ENCODE peak calls at places on chromosomes 4 and X, in ten cellular contexts. E is body of pancreas, D is Peyer's patch, Z is A549, F is HCT116, G is NB4, H is heart left ventricle, R is IMR-90, U is lower leg skin, B is HepG2. W is an unnamed sample.

GRCh38 chrX:41909068-41909467 is 14.3 kb downstream of the CASK start:
- DNase-seq in R (no peak), U (no peak), Z (no peak), B (no peak), E (no peak), G (no peak), D (peak), F (no peak), H (no peak), W (no peak)

GRCh38 chr4:107183155-107183774 is 147.2 kb upstream of the DKK2 start:
- DNase-seq in F (peak), Z (peak), H (no peak), D (peak), B (peak), U (no peak), E (peak), G (peak), R (peak), W (no peak)

GRCh38 chrX:129593137-129593536 is 53.1 kb downstream of the OCRL start:
- DNase-seq in R (peak), H (no peak), U (no peak), E (no peak), F (no peak), D (no peak), Z (no peak), B (no peak), G (no peak), W (no peak)

GRCh38 chrX:151151668-151152267 is 24.6 kb upstream of the GPR50 start:
- DNase-seq in U (no peak), G (peak), R (peak), D (peak), H (no peak), E (peak), B (peak), Z (peak), F (peak), W (no peak)

GRCh38 chr4:157808796-157809408 is 363.9 kb downstream of the GASK1B start:
- DNase-seq in Z (no peak), U (no peak), G (no peak), D (no peak), F (no peak), B (no peak), E (no peak), H (no peak), R (no peak), W (no peak)

GRCh38 chrX:148298737-148299136 is 201.7 kb upstream of the AFF2 start:
- DNase-seq in U (no peak), Z (no peak), E (no peak), D (no peak), B (no peak), H (no peak), G (peak), F (no peak), R (no peak), W (no peak)

GRCh38 chr4:111510535-111510934 is 634.7 kb upstream of the FAM241A start:
- DNase-seq in U (no peak), B (no peak), F (no peak), Z (no peak), R (peak), G (no peak), E (no peak), D (no peak), H (no peak), W (no peak)

GRCh38 chr4:77007358-77008230 is 58.0 kb downstream of the SEPTIN11 start:
- DNase-seq in B (no peak), D (no peak), G (no peak), Z (no peak), H (peak), R (peak), E (peak), U (no peak), F (no peak), W (no peak)

GRCh38 chr4:7326306-7326692 is 108.4 kb downstream of the PSAPL1 start:
- DNase-seq in U (no peak), Z (no peak), D (no peak), F (no peak), R (no peak), B (no peak), H (peak), E (no peak), G (no peak), W (no peak)

GRCh38 chr4:169079942-169080827 is 70.1 kb upstream of the CBR4 start:
- DNase-seq in U (peak), F (no peak), D (peak), Z (no peak), B (peak), E (peak), G (peak), R (peak), H (peak), W (no peak)

GRCh38 chrX:48891402-48892288 is 5.9 kb downstream of the TIMM17B start:
- DNase-seq in H (peak), F (peak), R (peak), G (peak), B (peak), U (peak), Z (peak), D (peak), E (peak), W (peak)

GRCh38 chr4:181582595-181582994 is 660.6 kb upstream of the TENM3 start:
- DNase-seq in Z (no peak), E (no peak), F (no peak), D (no peak), G (peak), H (no peak), B (no peak), R (no peak), U (no peak), W (no peak)

GRCh38 chr4:20337261-20337664 is 85.6 kb downstream of the SLIT2 start:
- DNase-seq in F (no peak), D (no peak), R (peak), Z (no peak), H (no peak), U (no peak), G (peak), E (no peak), B (no peak), W (no peak)

GRCh38 chr4:121219222-121219621 is 55.1 kb upstream of the TNIP3 start:
- DNase-seq in R (peak), F (no peak), H (no peak), Z (no peak), D (no peak), B (no peak), E (no peak), G (no peak), U (no peak), W (no peak)

GRCh38 chr4:75820197-75820596 is 82.1 kb downstream of the PPEF2 start:
- DNase-seq in H (no peak), E (no peak), R (no peak), B (no peak), F (no peak), G (no peak), D (no peak), U (no peak), Z (no peak), W (no peak)

GRCh38 chr4:5969777-5970176 is 48.5 kb downstream of the C4orf50 start:
- DNase-seq in Z (no peak), G (no peak), F (no peak), B (no peak), H (no peak), E (no peak), U (peak), D (no peak), R (no peak), W (no peak)

GRCh38 chr4:7414046-7414445 is 20.7 kb downstream of the PSAPL1 start:
- DNase-seq in E (no peak), H (no peak), Z (no peak), R (no peak), B (no peak), D (peak), G (no peak), F (no peak), U (no peak), W (no peak)

DNA sequence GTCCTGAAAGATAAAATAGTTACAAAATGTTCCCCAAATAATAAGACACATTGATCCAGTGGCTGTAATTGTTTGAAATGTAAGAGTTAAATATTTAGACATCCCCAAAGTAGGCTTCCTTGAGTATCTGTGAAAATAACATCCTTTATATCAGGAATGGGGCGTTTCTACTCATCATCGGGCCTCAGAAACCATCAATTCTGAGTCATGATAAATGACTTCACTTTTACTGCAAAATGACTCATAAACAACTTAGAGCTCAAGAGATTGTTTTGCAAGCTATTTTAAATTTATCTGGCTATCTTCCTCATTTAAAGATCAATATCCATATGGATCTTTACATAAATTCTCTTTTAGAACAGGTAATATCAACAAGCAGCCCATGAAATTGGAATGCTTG is 369.4 kb upstream of the CNKSR2 start:
- DNase-seq in Z (peak), E (no peak), H (no peak), U (no peak), R (no peak), B (no peak), D (no peak), G (no peak), F (no peak), W (no peak)
- TF ChIP-seq POLR2A in Z (no peak), E (no peak), H (no peak), U (no peak), R (no peak), B (no peak), D (no peak), G (no peak), F (no peak), W (no peak)

GRCh38 chr4:56530269-56531148 is 24.9 kb downstream of the ARL9 start:
- DNase-seq in F (peak), U (peak), D (peak), E (peak), H (peak), Z (peak), R (peak), G (peak), B (peak), W (peak)
- TF ChIP-seq POLR2A in F (no peak), U (no peak), D (no peak), E (no peak), H (no peak), Z (peak), R (peak), G (no peak), B (no peak), W (no peak)

DNA sequence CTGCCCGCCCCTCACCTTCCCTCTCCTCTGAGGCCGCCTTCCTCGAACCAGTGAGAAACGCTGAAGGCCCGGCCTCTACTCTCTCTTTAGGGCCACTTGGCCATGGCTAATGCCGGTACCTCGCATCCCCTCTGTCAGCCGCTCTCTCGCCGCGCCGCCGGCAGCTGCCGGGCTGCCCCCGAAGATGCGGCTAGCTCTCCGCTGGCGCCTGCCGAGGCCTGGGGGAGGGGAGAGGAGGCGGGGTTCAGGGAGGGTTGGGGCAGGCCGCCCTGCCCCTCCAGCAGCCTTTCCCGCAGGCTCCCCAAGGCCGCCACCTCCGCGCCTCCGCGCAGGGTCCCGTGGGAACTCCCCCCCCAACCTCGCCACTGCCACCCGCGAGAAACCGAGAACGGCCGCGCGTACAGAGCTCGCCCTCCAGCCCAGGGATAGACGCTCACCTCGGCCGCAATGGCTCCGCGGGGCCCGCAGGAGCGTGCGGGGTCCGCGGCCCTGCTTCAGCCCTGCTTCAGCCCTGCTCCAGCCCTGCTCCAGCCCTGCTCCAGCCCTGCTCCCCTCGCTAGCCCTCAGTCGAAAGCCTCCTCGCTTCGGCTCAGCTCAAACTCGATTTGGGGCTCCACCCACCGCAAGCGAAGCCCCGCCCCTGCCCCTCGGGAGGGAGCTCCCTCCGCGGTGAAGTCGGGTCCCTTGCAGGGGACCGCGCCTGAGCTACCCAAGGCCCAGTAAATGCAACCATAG is at the start of gene HUWE1:
- DNase-seq in U (peak), R (peak), Z (peak), G (peak), H (peak), B (peak), E (peak), F (no peak), D (peak), W (peak)
- TF ChIP-seq POLR2A in U (no peak), R (no peak), Z (peak), G (peak), H (no peak), B (peak), E (peak), F (peak), D (peak), W (peak)

DNA sequence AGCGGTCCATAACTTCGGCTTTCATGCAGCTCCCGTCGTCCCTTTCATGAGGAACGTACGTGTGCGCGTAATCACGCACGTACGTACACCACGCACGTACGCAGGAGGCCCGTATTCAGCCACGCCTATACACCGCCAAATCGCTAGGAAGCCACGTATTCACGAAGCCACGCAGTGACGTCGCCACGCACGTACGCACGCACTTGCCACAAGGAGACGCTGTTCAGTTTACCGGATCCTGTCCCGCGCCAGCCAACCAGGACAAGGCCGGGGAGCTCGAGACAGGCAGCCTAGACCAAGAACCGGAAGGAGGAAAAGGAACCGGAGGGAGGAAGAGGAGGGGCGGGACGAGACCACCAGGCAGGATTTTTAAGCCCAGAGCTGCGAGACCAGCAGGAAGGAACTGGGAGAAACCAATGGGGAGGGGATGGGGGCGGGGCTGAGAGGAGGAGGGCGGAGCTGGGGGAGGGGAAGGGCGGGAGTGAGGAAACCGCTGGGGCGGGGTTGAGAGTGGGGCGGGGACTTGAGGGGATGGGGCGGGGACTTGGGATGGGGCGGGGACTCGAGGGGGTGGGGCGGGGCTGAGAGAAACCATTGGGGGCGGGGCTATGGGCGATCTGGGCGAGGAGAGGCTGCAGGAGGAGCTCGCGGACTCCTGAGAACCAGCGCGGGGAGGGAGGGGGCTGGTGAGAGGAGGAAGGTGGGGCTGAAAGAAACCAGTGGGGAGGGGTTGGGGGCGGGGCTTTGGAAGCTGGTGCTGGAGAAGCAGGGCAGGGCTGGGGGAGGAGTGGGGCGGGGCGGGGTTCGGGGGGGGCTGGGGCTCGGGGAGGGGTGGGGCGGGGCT is at the start of gene EOLA2:
- DNase-seq in H (peak), G (peak), E (peak), U (peak), R (peak), F (peak), D (peak), B (peak), Z (peak), W (peak)
- TF ChIP-seq POLR2A in H (no peak), G (peak), E (peak), U (no peak), R (no peak), F (peak), D (peak), B (no peak), Z (peak), W (peak)

GRCh38 chr4:13534344-13535063 is 9.8 kb downstream of the NKX3-2 start:
- DNase-seq in G (peak), U (no peak), H (no peak), D (no peak), Z (no peak), F (no peak), B (no peak), E (no peak), R (no peak), W (no peak)
- TF ChIP-seq POLR2A in G (no peak), U (no peak), H (no peak), D (no peak), Z (no peak), F (no peak), B (no peak), E (no peak), R (no peak), W (no peak)

GRCh38 chrX:37722595-37722994 is 37.0 kb downstream of the XK start:
- DNase-seq in U (no peak), H (no peak), Z (no peak), F (no peak), R (no peak), D (no peak), B (no peak), E (no peak), G (no peak), W (no peak)

DNA sequence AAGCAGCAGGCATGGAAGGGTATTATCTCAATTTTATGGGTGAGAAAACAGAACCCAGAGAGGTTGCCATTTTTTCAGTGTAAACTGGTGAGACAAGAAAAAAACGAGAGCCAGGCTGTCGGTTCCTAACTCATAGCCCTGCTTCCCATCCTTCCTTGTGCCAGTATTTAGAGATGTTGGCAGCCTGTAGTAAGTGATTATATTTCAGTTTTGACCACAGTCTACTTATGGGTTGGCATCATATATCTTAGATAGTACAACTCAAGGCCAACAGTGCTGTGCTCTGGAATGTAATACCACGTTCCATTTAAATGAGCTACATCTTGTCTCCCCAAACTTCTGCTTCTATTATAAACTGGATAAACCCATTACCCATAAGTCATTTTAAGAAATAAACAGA is 40.8 kb downstream of the XK start:
- DNase-seq in U (no peak), R (no peak), D (no peak), F (no peak), E (no peak), Z (no peak), B (no peak), G (no peak), H (no peak), W (no peak)
- TF ChIP-seq POLR2A in U (no peak), R (no peak), D (no peak), F (no peak), E (no peak), Z (no peak), B (no peak), G (no peak), H (no peak), W (no peak)

GRCh38 chrX:153766871-153767673 is 3.0 kb downstream of the PLXNB3 start:
- DNase-seq in B (no peak), U (no peak), E (no peak), G (no peak), R (no peak), Z (no peak), D (no peak), H (peak), F (no peak), W (no peak)

GRCh38 chrX:153767674-153768055 is 3.6 kb downstream of the PLXNB3 start:
- DNase-seq in D (no peak), R (no peak), H (peak), F (no peak), G (no peak), E (no peak), Z (no peak), U (no peak), B (no peak), W (no peak)

GRCh38 chrX:153764786-153765137 is 713 bp downstream of the PLXNB3 start:
- DNase-seq in Z (no peak), E (no peak), R (no peak), G (no peak), B (peak), D (no peak), F (no peak), U (no peak), H (no peak), W (no peak)

GRCh38 chrX:153765138-153766079 is 1.4 kb downstream of the PLXNB3 start:
- DNase-seq in E (peak), D (no peak), R (peak), F (no peak), Z (no peak), U (no peak), H (no peak), G (no peak), B (peak), W (no peak)

DNA sequence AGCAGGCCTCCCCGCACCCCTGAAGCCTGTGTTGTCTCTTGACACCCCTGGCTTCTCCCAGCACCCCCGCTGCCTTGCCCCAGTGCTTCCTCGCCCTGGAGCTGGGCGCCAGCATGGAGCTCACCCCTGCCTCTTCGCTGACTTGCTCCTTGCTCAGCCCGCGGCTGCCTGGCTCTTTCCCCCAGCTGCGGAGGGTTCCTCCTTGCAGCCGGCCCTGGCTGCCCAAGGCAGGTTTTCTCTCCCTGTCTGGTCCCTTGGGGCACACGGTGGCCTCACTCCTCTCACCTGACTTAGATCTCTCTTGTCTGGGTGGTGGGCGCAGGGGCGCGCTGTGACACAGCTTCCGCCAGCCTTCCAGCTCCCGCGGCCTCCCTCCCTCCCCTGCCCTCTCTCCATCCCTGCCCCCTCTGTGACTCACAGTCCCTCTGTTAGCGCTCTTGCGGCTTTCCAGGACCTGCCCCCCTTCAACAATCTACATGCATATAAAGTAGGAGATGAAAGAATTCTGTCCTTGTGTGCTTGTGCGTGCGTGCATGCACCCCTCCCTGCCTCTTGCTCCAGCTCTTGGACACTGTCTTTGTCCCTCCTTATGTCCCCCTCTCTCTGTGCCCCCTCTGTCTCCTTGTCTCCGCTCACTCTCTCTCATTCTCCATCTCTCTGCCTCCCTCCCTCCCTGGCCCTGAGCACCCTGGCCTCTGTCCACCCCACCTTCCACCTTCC is 2.2 kb downstream of the PLXNB3 start:
- DNase-seq in B (peak), F (no peak), U (no peak), E (no peak), G (peak), R (peak), H (peak), Z (no peak), D (no peak), W (no peak)
- TF ChIP-seq POLR2A in B (no peak), F (no peak), U (no peak), E (no peak), G (peak), R (no peak), H (no peak), Z (no peak), D (no peak), W (no peak)

W was measured in esophagus squamous epithelium.